ENCODE peak calls at places on chromosome 5, in eight cellular contexts. M is pancreas; Q is natural killer cell; R is iris pigment epithelial cell; W is AG09319; T is activated CD8-positive, alpha-beta memory T cell treated with anti-CD3 and anti-CD28 coated beads for 48 hours; I is Daoy; C is A549. G is an unnamed sample.

GRCh38 chr5:138649775-138650174 is 74.6 kb upstream of the HSPA9 start:
- DNase-seq in M (no peak), Q (no peak), R (no peak), W (no peak), T (no peak), I (no peak), C (no peak), G (no peak)

GRCh38 chr5:133977858-133978257 is 9.4 kb upstream of the C5orf15 start:
- DNase-seq in M (no peak), Q (no peak), R (peak), W (no peak), T (no peak), I (peak), C (no peak), G (peak)

GRCh38 chr5:67855523-67855922 is 360.0 kb upstream of the PIK3R1 start:
- DNase-seq in M (no peak), Q (no peak), R (no peak), W (no peak), T (no peak), I (no peak), C (no peak), G (no peak)

GRCh38 chr5:95102080-95102479 is 182.8 kb downstream of the MCTP1 start:
- DNase-seq in M (no peak), Q (no peak), R (no peak), W (no peak), T (no peak), I (no peak), C (no peak), G (peak)

GRCh38 chr5:7493622-7494021 is 97.7 kb downstream of the ADCY2 start:
- DNase-seq in M (no peak), Q (no peak), R (no peak), W (no peak), T (no peak), I (no peak), C (no peak), G (no peak)

GRCh38 chr5:71883745-71884103 is 164.6 kb downstream of the CARTPT start:
- DNase-seq in M (no peak), Q (no peak), R (no peak), W (no peak), T (no peak), I (no peak), C (no peak), G (no peak)

GRCh38 chr5:10289991-10290390 is 17.7 kb downstream of the CMBL start:
- DNase-seq in M (no peak), Q (no peak), R (no peak), W (no peak), T (no peak), I (no peak), C (no peak), G (no peak)

GRCh38 chr5:143985832-143986485 is 174.0 kb downstream of the HMHB1 start:
- DNase-seq in M (no peak), Q (no peak), R (peak), W (peak), T (no peak), I (peak), C (no peak), G (peak)

GRCh38 chr5:43104102-43104501 is 16.6 kb upstream of the ZNF131 start:
- DNase-seq in M (no peak), Q (no peak), R (peak), W (no peak), T (no peak), I (peak), C (no peak), G (no peak)

GRCh38 chr5:13553896-13554295 is 390.6 kb downstream of the DNAH5 start:
- DNase-seq in M (no peak), Q (no peak), R (peak), W (no peak), T (no peak), I (peak), C (peak), G (peak)

GRCh38 chr5:176610430-176610763 is 441 bp upstream of the GPRIN1 start:
- DNase-seq in M (no peak), Q (no peak), R (no peak), W (no peak), T (no peak), I (no peak), C (no peak), G (no peak)

GRCh38 chr5:13972029-13972428 is 27.5 kb upstream of the DNAH5 start:
- DNase-seq in M (no peak), Q (no peak), R (no peak), W (no peak), T (no peak), I (no peak), C (no peak), G (no peak)

GRCh38 chr5:123285122-123286011 is 137.8 kb downstream of the CEP120 start:
- DNase-seq in M (no peak), Q (no peak), R (peak), W (no peak), T (no peak), I (peak), C (no peak), G (no peak)

GRCh38 chr5:90494043-90494442 is 19.4 kb downstream of the POLR3G start:
- DNase-seq in M (no peak), Q (no peak), R (no peak), W (no peak), T (no peak), I (no peak), C (no peak), G (no peak)

GRCh38 chr5:159571501-159572244 is 241.4 kb upstream of the IL12B start:
- DNase-seq in M (no peak), Q (no peak), R (no peak), W (no peak), T (no peak), I (peak), C (peak), G (peak)

GRCh38 chr5:133049726-133050048 is 2.1 kb upstream of the HSPA4 start:
- DNase-seq in M (no peak), Q (no peak), R (no peak), W (no peak), T (no peak), I (no peak), C (peak), G (no peak)

GRCh38 chr5:28344803-28345433 is 1306.5 kb upstream of the CDH9 start:
- DNase-seq in M (no peak), Q (no peak), R (peak), W (no peak), T (no peak), I (peak), C (peak), G (peak)

GRCh38 chr5:78553991-78554390 is 94.6 kb downstream of the LHFPL2 start:
- DNase-seq in M (no peak), Q (no peak), R (no peak), W (no peak), T (no peak), I (no peak), C (no peak), G (no peak)

GRCh38 chr5:168776023-168776422 is 196.9 kb upstream of the PANK3 start:
- DNase-seq in M (no peak), Q (no peak), R (no peak), W (no peak), T (no peak), I (no peak), C (no peak), G (no peak)

GRCh38 chr5:149333711-149334443 is 11.4 kb upstream of the GRPEL2 start:
- DNase-seq in M (no peak), Q (no peak), R (no peak), W (no peak), T (no peak), I (no peak), C (no peak), G (no peak)

GRCh38 chr5:8864053-8864452 is 681.8 kb downstream of the SEMA5A start:
- DNase-seq in M (no peak), Q (no peak), R (peak), W (no peak), T (no peak), I (peak), C (peak), G (peak)

GRCh38 chr5:173602423-173602822 is 14.0 kb downstream of the BOD1 start:
- DNase-seq in M (no peak), Q (no peak), R (peak), W (peak), T (no peak), I (peak), C (no peak), G (peak)

GRCh38 chr5:135067587-135067986 is 33.6 kb upstream of the PITX1 start:
- DNase-seq in M (no peak), Q (no peak), R (no peak), W (no peak), T (no peak), I (no peak), C (no peak), G (no peak)

GRCh38 chr5:174829511-174829864 is 105.1 kb downstream of the MSX2 start:
- DNase-seq in M (no peak), Q (no peak), R (no peak), W (no peak), T (no peak), I (peak), C (no peak), G (no peak)

GRCh38 chr5:96146675-96147074 is 185.0 kb upstream of the ELL2 start:
- DNase-seq in M (no peak), Q (no peak), R (peak), W (peak), T (no peak), I (peak), C (peak), G (peak)

GRCh38 chr5:14913141-14913540 is 41.6 kb upstream of the ANKH start:
- DNase-seq in M (no peak), Q (no peak), R (peak), W (peak), T (no peak), I (no peak), C (no peak), G (no peak)

GRCh38 chr5:170275376-170275994 is 22.1 kb downstream of the LCP2 start:
- DNase-seq in M (no peak), Q (no peak), R (no peak), W (no peak), T (no peak), I (no peak), C (no peak), G (no peak)

GRCh38 chr5:41978686-41979085 is 53.6 kb downstream of the FBXO4 start:
- DNase-seq in M (no peak), Q (no peak), R (no peak), W (no peak), T (no peak), I (no peak), C (no peak), G (no peak)

GRCh38 chr5:34898258-34898895 is 16.9 kb downstream of the RAD1 start:
- DNase-seq in M (peak), Q (peak), R (peak), W (peak), T (no peak), I (peak), C (peak), G (peak)

GRCh38 chr5:146588806-146589355 is 72.9 kb upstream of the GPR151 start:
- DNase-seq in M (no peak), Q (no peak), R (no peak), W (no peak), T (no peak), I (no peak), C (no peak), G (no peak)

GRCh38 chr5:124581866-124582650 is 164.4 kb downstream of the ZNF608 start:
- DNase-seq in M (no peak), Q (no peak), R (no peak), W (no peak), T (no peak), I (no peak), C (no peak), G (no peak)

GRCh38 chr5:31476607-31477200 is 55.2 kb downstream of the DROSHA start:
- DNase-seq in M (no peak), Q (no peak), R (no peak), W (no peak), T (no peak), I (no peak), C (no peak), G (no peak)

GRCh38 chr5:148970228-148970627 is 92.6 kb downstream of the SH3TC2 start:
- DNase-seq in M (peak), Q (no peak), R (no peak), W (no peak), T (no peak), I (peak), C (no peak), G (no peak)

GRCh38 chr5:59130441-59130840 is 547.6 kb downstream of the RAB3C start:
- DNase-seq in M (no peak), Q (no peak), R (peak), W (no peak), T (no peak), I (no peak), C (peak), G (no peak)

GRCh38 chr5:143403607-143404415 is at the start of gene NR3C1:
- DNase-seq in M (peak), Q (peak), R (peak), W (peak), T (peak), I (peak), C (peak), G (peak)

GRCh38 chr5:39616131-39616530 is 191.4 kb upstream of the DAB2 start:
- DNase-seq in M (no peak), Q (no peak), R (no peak), W (no peak), T (no peak), I (peak), C (no peak), G (no peak)

GRCh38 chr5:488744-489688 is 35.2 kb downstream of the SLC9A3 start:
- DNase-seq in M (no peak), Q (no peak), R (no peak), W (no peak), T (no peak), I (no peak), C (no peak), G (no peak)

GRCh38 chr5:79689541-79690466 is at the start of gene CMYA5:
- DNase-seq in M (no peak), Q (no peak), R (peak), W (no peak), T (no peak), I (no peak), C (no peak), G (peak)

GRCh38 chr5:138653502-138653901 is 78.3 kb upstream of the HSPA9 start:
- DNase-seq in M (no peak), Q (no peak), R (peak), W (no peak), T (no peak), I (peak), C (peak), G (peak)

GRCh38 chr5:69007726-69008368 is 86.0 kb upstream of the SLC30A5 start:
- DNase-seq in M (peak), Q (peak), R (peak), W (peak), T (peak), I (peak), C (peak), G (peak)